ENCODE peak calls at places on chromosomes 13 and 19, in eight cellular contexts. S, O, V, B, Z, I, H and X are unnamed samples.

GRCh38 chr19:10961073-10961762 is 388 bp downstream of the SMARCA4 start:
- DNase-seq in S (no peak), O (no peak), V (peak; percentile 46), B (no peak), Z (peak; percentile 56), I (no peak), H (no peak), X (no peak)

GRCh38 chr19:850221-850978 is 1.7 kb upstream of the ELANE start:
- DNase-seq in S (no peak), O (peak; percentile 38), V (peak; percentile 45), B (peak; percentile 68), Z (peak; percentile 66), I (no peak), H (peak; percentile 61), X (no peak)

GRCh38 chr19:19211499-19212432 is at the start of gene NCAN:
- DNase-seq in S (no peak), O (no peak), V (no peak), B (no peak), Z (peak; percentile 36), I (peak; percentile 54), H (no peak), X (no peak)

GRCh38 chr13:113178070-113178895 is 19.8 kb downstream of the PROZ start:
- DNase-seq in S (no peak), O (no peak), V (no peak), B (peak; percentile 98), Z (no peak), I (no peak), H (no peak), X (no peak)

GRCh38 chr19:16328824-16329482 is 4.3 kb downstream of the KLF2 start:
- DNase-seq in S (peak; percentile 39), O (peak; percentile 32), V (peak; percentile 51), B (no peak), Z (no peak), I (no peak), H (no peak), X (peak; percentile 48)

GRCh38 chr13:56700324-56700723 is 440.4 kb upstream of the PRR20A start:
- DNase-seq in S (no peak), O (no peak), V (no peak), B (no peak), Z (no peak), I (no peak), H (no peak), X (no peak)

GRCh38 chr19:2974342-2974932 is 2.9 kb upstream of the TLE6 start:
- DNase-seq in S (no peak), O (peak; percentile 47), V (peak; percentile 42), B (no peak), Z (no peak), I (no peak), H (no peak), X (no peak)

GRCh38 chr13:60627071-60627686 is 230.2 kb downstream of the TDRD3 start:
- DNase-seq in S (no peak), O (peak; percentile 24), V (peak; percentile 30), B (peak; percentile 15), Z (peak; percentile 42), I (no peak), H (peak; percentile 12), X (no peak)

GRCh38 chr13:26029581-26030136 is 22.2 kb downstream of the SHISA2 start:
- DNase-seq in S (no peak), O (no peak), V (no peak), B (no peak), Z (no peak), I (no peak), H (no peak), X (no peak)

GRCh38 chr19:4373601-4374441 is 26.5 kb downstream of the SH3GL1 start:
- DNase-seq in S (no peak), O (no peak), V (no peak), B (peak; percentile 19), Z (no peak), I (no peak), H (no peak), X (no peak)

GRCh38 chr19:45782820-45783785 is 813 bp upstream of the DMPK start:
- DNase-seq in S (no peak), O (no peak), V (no peak), B (peak; percentile 82), Z (no peak), I (no peak), H (no peak), X (no peak)

GRCh38 chr13:109974354-109974753 is 188.0 kb upstream of the IRS2 start:
- DNase-seq in S (no peak), O (no peak), V (no peak), B (no peak), Z (no peak), I (no peak), H (no peak), X (no peak)

GRCh38 chr13:21550918-21551317 is 53.1 kb downstream of the MICU2 start:
- DNase-seq in S (no peak), O (no peak), V (no peak), B (no peak), Z (no peak), I (no peak), H (no peak), X (no peak)

GRCh38 chr13:100789481-100789880 is 114.9 kb upstream of the TMTC4 start:
- DNase-seq in S (no peak), O (no peak), V (no peak), B (no peak), Z (no peak), I (peak; percentile 55), H (peak; percentile 88), X (no peak)

GRCh38 chr19:10120538-10121198 is 969 bp upstream of the EIF3G start:
- DNase-seq in S (no peak), O (no peak), V (no peak), B (peak; percentile 97), Z (no peak), I (no peak), H (no peak), X (no peak)